ENCODE peak calls at places on chromosome 12, in seven cellular contexts. U is NCI-H69; P is CD4-positive, alpha-beta memory T cell; Q is T-helper 1 cell; I is GM04504; N is GM23248; D is T-helper 2 cell. B is an unnamed sample.

GRCh38 chr12:50186667-50187066 is 19.5 kb upstream of the CERS5 start:
- DNase-seq in I (no peak), U (no peak), D (no peak), N (peak; percentile 84), Q (no peak), P (no peak), B (no peak)

GRCh38 chr12:65720739-65721138 is 103.5 kb upstream of the HMGA2 start:
- DNase-seq in Q (no peak), U (no peak), N (peak; percentile 11), D (no peak), I (peak; percentile 42), P (no peak), B (no peak)

GRCh38 chr12:93273834-93274705 is 103.7 kb upstream of the NUDT4 start:
- DNase-seq in D (no peak), U (peak; percentile 5), P (no peak), N (no peak), I (no peak), Q (no peak), B (no peak)

GRCh38 chr12:43151406-43152080 is 400.5 kb downstream of the ADAMTS20 start:
- DNase-seq in N (peak; percentile 82), Q (no peak), P (no peak), I (peak; percentile 12), D (no peak), U (peak; percentile 10), B (no peak)

GRCh38 chr12:121404734-121405133 is 4.8 kb downstream of the RNF34 start:
- DNase-seq in I (no peak), Q (no peak), D (no peak), U (peak; percentile 96), P (no peak), N (no peak), B (no peak)

GRCh38 chr12:24975425-24975824 is 26.5 kb upstream of the BCAT1 start:
- DNase-seq in Q (no peak), P (no peak), D (no peak), N (no peak), I (no peak), U (peak; percentile 75), B (no peak)

GRCh38 chr12:75550401-75550851 is 39.0 kb upstream of the KRR1 start:
- DNase-seq in Q (no peak), N (peak; percentile 6), I (no peak), D (no peak), P (no peak), U (peak; percentile 46), B (no peak)

GRCh38 chr12:24584032-24584675 is 364.7 kb downstream of the BCAT1 start:
- DNase-seq in I (no peak), U (no peak), Q (no peak), P (no peak), N (no peak), D (no peak), B (no peak)

GRCh38 chr12:12979731-12980259 is 20.3 kb downstream of the HEBP1 start:
- DNase-seq in I (peak; percentile 94), P (no peak), D (no peak), Q (no peak), U (no peak), N (peak; percentile 99), B (no peak)

GRCh38 chr12:122238861-122239260 is 13.0 kb upstream of the DIABLO start:
- DNase-seq in U (peak; percentile 72), I (no peak), N (no peak), D (no peak), P (no peak), Q (no peak), B (no peak)

GRCh38 chr12:2582631-2583616 is 211.8 kb upstream of the FKBP4 start:
- DNase-seq in U (peak; percentile 89), N (peak; percentile 80), Q (no peak), P (no peak), D (no peak), I (peak; percentile 22), B (peak; percentile 1)

GRCh38 chr12:111467862-111468245 is 62.1 kb downstream of the SH2B3 start:
- DNase-seq in U (no peak), I (peak; percentile 56), Q (no peak), D (no peak), P (no peak), N (peak; percentile 65), B (no peak)

GRCh38 chr12:6072302-6072752 is 52.1 kb downstream of the VWF start:
- DNase-seq in Q (no peak), D (no peak), I (no peak), P (no peak), N (peak; percentile 51), U (no peak), B (no peak)

GRCh38 chr12:75446857-75447256 is 33.7 kb upstream of the GLIPR1 start:
- DNase-seq in N (peak; percentile 80), D (no peak), Q (no peak), I (no peak), P (no peak), U (no peak), B (no peak)

GRCh38 chr12:49869816-49870500 is 27.1 kb upstream of the BCDIN3D start:
- DNase-seq in P (no peak), D (no peak), I (no peak), N (no peak), Q (no peak), U (no peak), B (no peak)

GRCh38 chr12:50933459-50934124 is 18.8 kb upstream of the HIGD1C start:
- DNase-seq in I (no peak), D (no peak), Q (no peak), N (no peak), P (no peak), U (no peak), B (no peak)

GRCh38 chr12:122350444-122350843 is 72.0 kb downstream of the CLIP1 start:
- DNase-seq in P (no peak), Q (no peak), N (peak; percentile 86), U (no peak), D (no peak), I (peak; percentile 69), B (no peak)

GRCh38 chr12:53761306-53761705 is 9.5 kb upstream of the CISTR start:
- DNase-seq in D (no peak), Q (no peak), P (no peak), U (no peak), I (no peak), N (no peak), B (no peak)

GRCh38 chr12:51004504-51004903 is 21.7 kb downstream of the SLC11A2 start:
- DNase-seq in I (no peak), D (no peak), N (no peak), Q (no peak), P (no peak), U (no peak), B (no peak)

GRCh38 chr12:122895290-122895689 is 634 bp downstream of the VPS37B start:
- DNase-seq in U (peak; percentile 51), I (no peak), Q (no peak), P (no peak), D (no peak), N (peak; percentile 50), B (no peak)

GRCh38 chr12:54173066-54173726 is 15.6 kb downstream of the SMUG1 start:
- DNase-seq in D (peak; percentile 7), Q (no peak), P (no peak), N (peak; percentile 76), U (peak; percentile 92), I (no peak), B (no peak)

GRCh38 chr12:59151243-59151642 is 230.9 kb upstream of the LRIG3 start:
- DNase-seq in I (no peak), U (no peak), N (peak; percentile 56), Q (no peak), D (no peak), P (no peak), B (no peak)

GRCh38 chr12:106790020-106790419 is 15.5 kb downstream of the RIC8B start:
- DNase-seq in U (peak; percentile 85), I (no peak), D (no peak), P (no peak), Q (no peak), N (no peak), B (no peak)

GRCh38 chr12:95600567-95600966 is 49.3 kb upstream of the USP44 start:
- DNase-seq in Q (no peak), I (no peak), N (no peak), P (no peak), U (no peak), D (no peak), B (no peak)

GRCh38 chr12:79378496-79378895 is 312.3 kb downstream of the PAWR start:
- DNase-seq in D (no peak), N (peak; percentile 52), P (no peak), Q (no peak), U (peak; percentile 10), I (no peak), B (no peak)

GRCh38 chr12:78963439-78964222 is 99.1 kb downstream of the SYT1 start:
- DNase-seq in P (no peak), D (no peak), N (peak; percentile 68), Q (no peak), I (no peak), U (no peak), B (no peak)

GRCh38 chr12:123106640-123107359 is 44.1 kb downstream of the PITPNM2 start:
- DNase-seq in U (peak; percentile 60), Q (peak; percentile 21), D (peak; percentile 9), I (no peak), N (no peak), P (peak; percentile 64), B (peak; percentile 48)

GRCh38 chr12:62075860-62076259 is 184.3 kb upstream of the USP15 start:
- DNase-seq in P (no peak), I (no peak), D (no peak), Q (no peak), U (no peak), N (no peak), B (no peak)

GRCh38 chr12:499837-500458 is 40.2 kb downstream of the B4GALNT3 start:
- DNase-seq in Q (no peak), P (no peak), I (no peak), N (no peak), D (no peak), U (no peak), B (no peak)

GRCh38 chr12:113875681-113876080 is 90.4 kb downstream of the RBM19 start:
- DNase-seq in N (no peak), I (no peak), D (no peak), U (peak; percentile 33), P (no peak), Q (no peak), B (no peak)

GRCh38 chr12:67667276-67668073 is 18.9 kb downstream of the DYRK2 start:
- DNase-seq in U (no peak), I (no peak), N (peak; percentile 52), D (no peak), P (no peak), Q (no peak), B (no peak)

GRCh38 chr12:65949986-65950385 is 125.7 kb downstream of the HMGA2 start:
- DNase-seq in I (no peak), P (no peak), N (no peak), U (no peak), D (no peak), Q (no peak), B (no peak)

GRCh38 chr12:10211975-10212622 is 578 bp upstream of the GABARAPL1 start:
- DNase-seq in N (peak; percentile 100), Q (peak; percentile 80), I (peak; percentile 98), U (peak; percentile 32), D (peak; percentile 80), P (peak; percentile 94), B (peak; percentile 87)

GRCh38 chr12:56230449-56231183 is 765 bp downstream of the SLC39A5 start:
- DNase-seq in Q (no peak), U (no peak), I (no peak), D (no peak), N (no peak), P (no peak), B (no peak)

GRCh38 chr12:91394903-91395302 is 212.3 kb upstream of the DCN start:
- DNase-seq in Q (no peak), P (no peak), N (no peak), D (no peak), U (no peak), I (no peak), B (no peak)

GRCh38 chr12:49367381-49368239 is at the start of gene SPATS2:
- DNase-seq in D (no peak), P (no peak), N (peak; percentile 56), U (peak; percentile 90), I (no peak), Q (no peak), B (no peak)

B was measured in central memory CD4-positive, alpha-beta T cell.